ENCODE peak calls at places on chromosomes 5 and 9, in seven cellular contexts. A is psoas muscle; K is CD4-positive, alpha-beta memory T cell; Q is GM23338; T is neural progenitor cell; H is small intestine; L is right lobe of liver. N is an unnamed sample. For H3K4me1, the result is how much of the 10 kb centered on the place peaks cover.

GRCh38 chr5:14851999-14852526 is 19.5 kb downstream of the ANKH start:
- DNase-seq in K (no peak), L (no peak), A (no peak), Q (no peak), T (no peak), H (peak), N (no peak)

GRCh38 chr9:137406085-137406773 is 16.7 kb downstream of the EXD3 start:
- DNase-seq in T (no peak), A (no peak), K (no peak), L (no peak), Q (no peak), H (no peak), N (no peak)

GRCh38 chr5:77560677-77561263 is 68.7 kb upstream of the WDR41 start:
- DNase-seq in Q (peak), A (no peak), H (peak), T (peak), K (no peak), L (no peak), N (no peak)

GRCh38 chr5:53076014-53076413 is 33.5 kb downstream of the MOCS2 start:
- DNase-seq in K (no peak), T (no peak), L (no peak), H (no peak), Q (no peak), A (no peak), N (no peak)

GRCh38 chr5:81169924-81170323 is 63.2 kb upstream of the CKMT2 start:
- DNase-seq in K (no peak), L (no peak), T (no peak), Q (no peak), H (no peak), A (no peak), N (no peak)

GRCh38 chr5:127072861-127073846 is at the start of gene C5orf63:
- DNase-seq in L (peak), K (peak), H (peak), T (no peak), A (peak), Q (peak), N (peak)

GRCh38 chr9:136661641-136662325 is 933 bp upstream of the EGFL7 start:
- DNase-seq in L (peak), K (no peak), T (no peak), H (no peak), A (no peak), Q (no peak), N (no peak)

GRCh38 chr9:17807670-17808282 is 228.9 kb downstream of the SH3GL2 start:
- DNase-seq in K (no peak), T (no peak), L (peak), A (no peak), H (peak), Q (no peak), N (no peak)

GRCh38 chr9:89274838-89275237 is 36.2 kb upstream of the CKS2 start:
- DNase-seq in K (no peak), A (no peak), T (no peak), L (no peak), H (no peak), Q (no peak), N (no peak)

GRCh38 chr5:139711067-139711851 is 63.1 kb downstream of the CXXC5 start:
- DNase-seq in T (peak), H (no peak), A (peak), Q (peak), L (no peak), K (peak), N (no peak)

GRCh38 chr9:85178486-85178885 is 509.0 kb downstream of the NTRK2 start:
- DNase-seq in K (no peak), T (peak), Q (peak), A (no peak), L (no peak), H (no peak), N (no peak)

GRCh38 chr5:446864-447263 is 3.9 kb downstream of the EXOC3 start:
- DNase-seq in T (peak), L (peak), K (peak), A (no peak), H (peak), Q (peak), N (peak)

GRCh38 chr5:160291467-160291866 is 20.9 kb downstream of the CCNJL start:
- DNase-seq in H (peak), Q (no peak), L (peak), A (no peak), K (no peak), T (no peak), N (no peak)

GRCh38 chr9:127930298-127931091 is at the start of gene PIP5KL1:
- DNase-seq in H (peak), A (peak), Q (peak), L (no peak), K (peak), T (peak), N (peak)

GRCh38 chr9:6667633-6668280 is 22.2 kb upstream of the GLDC start:
- DNase-seq in Q (peak), L (no peak), H (peak), T (peak), A (no peak), K (no peak), N (no peak)

GRCh38 chr9:110578896-110579752 is at the start of gene SVEP1:
- DNase-seq in T (peak), L (no peak), Q (peak), A (peak), H (no peak), K (no peak), N (peak)

GRCh38 chr9:83362341-83362995 is 175.7 kb downstream of the FRMD3 start:
- DNase-seq in Q (peak), L (no peak), K (no peak), A (no peak), H (no peak), T (peak), N (no peak)

GRCh38 chr5:141783599-141784296 is 94.5 kb downstream of the PCDH1 start:
- DNase-seq in L (no peak), H (peak), Q (peak), K (no peak), T (peak), A (no peak), N (no peak)

GRCh38 chr5:75512383-75513074 is 838 bp downstream of the POLK start:
- DNase-seq in Q (no peak), T (no peak), L (no peak), K (no peak), A (no peak), H (no peak), N (no peak)

GRCh38 chr9:6894135-6894534 is 136.4 kb downstream of the KDM4C start:
- DNase-seq in T (no peak), Q (no peak), H (peak), L (no peak), A (no peak), K (no peak), N (no peak)

GRCh38 chr5:32642276-32643002 is 57.1 kb downstream of the SUB1 start:
- DNase-seq in A (no peak), Q (no peak), L (no peak), H (no peak), K (no peak), T (no peak), N (no peak)

GRCh38 chr5:60630179-60630578 is 69.8 kb downstream of the DEPDC1B start:
- DNase-seq in L (no peak), H (no peak), A (no peak), K (no peak), Q (no peak), T (no peak), N (no peak)

GRCh38 chr5:178627259-178627598 is 379 bp upstream of the CLK4 start:
- DNase-seq in T (no peak), K (no peak), A (no peak), Q (peak), L (no peak), H (no peak), N (no peak)

GRCh38 chr5:78829811-78830499 is 155.2 kb downstream of the ARSB start:
- DNase-seq in Q (no peak), L (peak), A (peak), K (no peak), T (no peak), H (no peak), N (no peak)

DNA sequence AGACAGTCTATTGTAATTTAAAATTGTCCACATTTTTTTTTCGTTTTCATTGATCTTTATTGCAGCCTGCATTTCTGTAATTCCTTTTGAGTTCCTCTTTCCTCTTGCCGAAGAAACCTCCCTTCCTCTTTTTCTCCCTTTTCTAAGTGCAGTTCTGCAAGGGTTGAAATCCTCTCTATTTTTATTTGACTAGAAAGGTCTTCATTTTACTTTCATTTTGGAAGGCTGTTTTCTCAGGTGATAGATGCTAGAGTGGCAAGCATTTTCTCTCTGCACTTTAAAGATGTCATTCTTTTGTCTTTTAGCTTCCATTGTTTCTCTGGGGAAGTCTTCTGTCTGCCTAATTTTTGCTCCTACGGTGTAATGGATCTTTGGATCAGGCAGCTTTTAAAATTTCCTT is 248.5 kb downstream of the SMARCA2 start:
- DNase-seq in L (no peak), A (no peak), H (no peak), K (no peak), Q (no peak), T (no peak), N (no peak)
- H3K27ac ChIP-seq in L (no peak), A (no peak), H (no peak), K (no peak), Q (no peak), T (no peak), N (no peak)

DNA sequence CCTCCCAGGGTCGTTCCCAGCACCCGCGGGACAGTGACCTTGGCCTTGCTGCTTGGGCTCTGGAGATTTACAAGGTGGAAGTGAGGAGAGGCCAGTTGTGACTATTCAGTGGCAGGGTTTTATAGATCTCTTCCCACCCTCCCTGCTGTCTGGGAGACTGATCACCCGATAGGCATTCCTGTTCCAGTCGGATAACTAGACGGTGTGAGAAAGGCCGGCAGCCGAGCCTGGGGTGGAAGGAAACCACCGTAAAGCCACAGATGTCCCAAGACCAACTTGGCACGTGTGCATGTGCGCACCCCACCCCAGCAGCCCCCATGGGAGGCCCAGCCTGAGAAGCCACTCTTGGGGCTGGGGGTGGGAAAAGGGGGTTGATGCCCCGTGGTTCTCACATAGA is 225.9 kb downstream of the FANCC start:
- DNase-seq in L (no peak), A (no peak), T (no peak), H (no peak), K (no peak), Q (no peak), N (peak)
- H3K4me1 ChIP-seq in L (under half), A (half or more), T (under half), H (under half), K (under half), Q (under half), N (under half)

DNA sequence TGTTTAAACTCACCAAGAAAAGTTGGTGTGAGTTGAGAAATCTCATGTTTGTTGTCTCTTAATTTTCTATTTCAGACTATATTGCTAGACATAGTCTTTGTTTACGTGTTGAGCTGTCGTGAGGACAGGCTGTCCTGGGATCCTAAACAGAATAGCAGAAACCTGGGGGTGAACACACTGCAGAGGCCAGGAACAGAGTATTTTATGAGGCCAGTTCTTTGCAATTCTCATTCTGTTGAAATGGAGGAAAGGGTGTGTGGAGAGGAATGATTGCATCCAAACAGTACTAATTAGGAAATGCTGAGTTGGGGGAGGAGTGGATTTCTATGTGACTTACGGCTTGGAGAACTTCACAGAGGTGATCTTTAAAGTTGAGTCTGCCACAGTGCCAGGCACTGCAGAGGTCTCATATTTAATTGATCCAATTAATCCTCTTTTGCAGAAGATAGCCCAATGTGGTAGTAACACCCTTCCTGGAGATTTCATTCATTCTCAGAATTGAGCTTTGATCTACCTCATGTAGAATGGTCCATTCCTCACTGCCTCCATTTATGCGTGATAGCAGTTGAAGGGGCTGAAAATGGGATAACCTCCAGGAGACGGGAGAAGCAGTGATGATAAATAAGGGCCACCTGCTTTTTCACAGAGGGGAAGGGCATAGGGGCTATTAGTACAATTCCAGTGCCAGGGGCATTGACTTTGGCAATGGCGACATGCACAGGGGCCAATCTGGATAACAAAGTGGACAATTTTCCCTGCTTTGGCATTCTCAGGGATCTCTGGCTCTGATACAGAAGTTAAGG is 84.7 kb upstream of the TNFAIP8 start:
- DNase-seq in L (no peak), Q (no peak), T (no peak), A (no peak), K (no peak), H (no peak), N (no peak)
- H3K4me3 ChIP-seq in L (no peak), Q (no peak), T (no peak), A (no peak), K (peak), H (no peak), N (no peak)

GRCh38 chr5:123098767-123099513 is 9.9 kb downstream of the PRDM6 start:
- DNase-seq in Q (peak), L (no peak), H (no peak), T (peak), A (no peak), K (no peak), N (peak)
- H3K27ac ChIP-seq in Q (no peak), L (no peak), H (no peak), T (no peak), A (no peak), K (no peak), N (peak)

DNA sequence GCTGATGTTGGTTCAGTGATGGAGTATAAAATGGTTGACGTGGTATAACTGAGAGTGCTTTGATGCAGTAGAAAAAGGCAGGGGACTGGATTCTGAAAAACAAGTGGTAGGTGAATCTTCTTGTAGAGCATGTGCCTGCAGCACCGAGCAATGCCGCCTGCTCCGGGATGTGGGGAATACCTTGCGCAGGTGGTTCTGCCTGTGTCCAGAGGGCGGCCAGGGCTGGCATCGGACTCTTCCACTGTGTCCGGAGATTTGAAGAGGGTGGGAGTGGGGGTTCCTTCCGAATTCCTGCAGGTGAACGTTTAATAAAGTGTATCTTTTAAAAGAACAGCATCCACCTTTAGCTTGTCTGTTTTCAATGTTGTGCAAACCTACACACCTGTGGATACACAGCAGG is 238.0 kb downstream of the FANCC start:
- DNase-seq in L (no peak), A (no peak), H (no peak), T (no peak), Q (no peak), K (no peak), N (peak)
- H3K4me1 ChIP-seq in L (under half), A (half or more), H (under half), T (under half), Q (under half), K (under half), N (under half)

GRCh38 chr9:12813960-12814876 is 39.4 kb downstream of the LURAP1L start:
- DNase-seq in A (peak), Q (no peak), L (no peak), H (peak), K (no peak), T (no peak), N (peak)
- H3K4me3 ChIP-seq in A (peak), Q (no peak), L (no peak), H (no peak), K (no peak), T (no peak), N (no peak)

GRCh38 chr5:72117281-72117680 is 10.0 kb downstream of the MAP1B start:
- DNase-seq in L (no peak), K (no peak), T (no peak), Q (no peak), H (no peak), A (no peak), N (no peak)

GRCh38 chr5:72110401-72111013 is 3.2 kb downstream of the MAP1B start:
- DNase-seq in H (no peak), Q (peak), K (no peak), L (no peak), A (peak), T (peak), N (peak)

GRCh38 chr5:72114629-72115028 is 7.4 kb downstream of the MAP1B start:
- DNase-seq in T (no peak), A (no peak), Q (no peak), K (no peak), L (no peak), H (no peak), N (no peak)

GRCh38 chr5:72109625-72110024 is 2.4 kb downstream of the MAP1B start:
- DNase-seq in A (no peak), Q (peak), K (no peak), T (peak), H (no peak), L (no peak), N (no peak)

DNA sequence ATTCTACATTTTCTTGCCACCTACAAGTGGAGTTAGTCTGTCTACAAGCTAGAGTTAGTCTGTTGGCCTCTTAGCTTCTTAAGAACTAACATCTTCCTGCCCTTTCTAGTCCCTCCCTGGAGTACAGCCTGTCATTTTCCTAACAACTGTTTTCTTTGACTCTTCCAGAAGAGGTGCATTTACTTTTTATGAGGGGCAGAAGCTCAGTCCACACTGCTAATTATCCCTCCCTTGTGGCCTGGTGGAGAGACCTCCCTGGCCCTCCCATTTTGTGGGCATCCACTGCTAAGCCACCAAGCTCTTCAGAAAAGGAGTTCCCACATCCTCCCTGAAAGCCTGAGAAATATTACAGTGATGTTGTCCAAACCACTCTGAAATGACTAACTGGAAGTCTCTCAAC is 8.0 kb downstream of the MAP1B start:
- DNase-seq in A (no peak), T (no peak), K (no peak), L (no peak), H (no peak), Q (no peak), N (no peak)
- H3K27ac ChIP-seq in A (no peak), T (no peak), K (no peak), L (no peak), H (no peak), Q (no peak), N (peak)

N was measured in aorta.